ENCODE peak calls at places on chromosomes 7 and 10, in nine cellular contexts. A, H, I, T, C, Z, B, M and X are unnamed samples. For H3K36me3, the result is how much of the 10 kb centered on the place peaks cover.

GRCh38 chr7:108026647-108027046 is 23.7 kb upstream of the LAMB1 start:
- DNase-seq in A (no peak), H (no peak), I (no peak), T (no peak), C (peak), Z (no peak), B (peak), M (no peak), X (no peak)

GRCh38 chr10:99880071-99880835 is 97.8 kb downstream of the ABCC2 start:
- DNase-seq in A (no peak), H (no peak), I (no peak), T (no peak), C (no peak), Z (no peak), B (no peak), M (no peak), X (no peak)

GRCh38 chr7:111292026-111292430 is 201.1 kb downstream of the LRRN3 start:
- DNase-seq in A (no peak), H (no peak), I (no peak), T (no peak), C (peak), Z (no peak), B (no peak), M (no peak), X (no peak)

GRCh38 chr7:21256310-21256877 is 171.5 kb upstream of the SP4 start:
- DNase-seq in A (peak), H (no peak), I (peak), T (peak), C (peak), Z (peak), B (peak), M (peak), X (no peak)

GRCh38 chr10:66746711-66747110 is 179.1 kb upstream of the LRRTM3 start:
- DNase-seq in A (no peak), H (no peak), I (no peak), T (peak), C (no peak), Z (peak), B (peak), M (no peak), X (no peak)

GRCh38 chr10:36094091-36094490 is 452.0 kb upstream of the FZD8 start:
- DNase-seq in A (no peak), H (no peak), I (no peak), T (peak), C (peak), Z (peak), B (peak), M (no peak), X (no peak)

GRCh38 chr10:15361131-15361530 is 10.0 kb downstream of the FAM171A1 start:
- DNase-seq in A (no peak), H (no peak), I (no peak), T (no peak), C (no peak), Z (no peak), B (no peak), M (no peak), X (no peak)

GRCh38 chr10:35378547-35379210 is 42.4 kb downstream of the CCNY start:
- DNase-seq in A (no peak), H (peak), I (no peak), T (no peak), C (no peak), Z (peak), B (peak), M (no peak), X (no peak)

GRCh38 chr7:142607351-142607750 is 141.9 kb upstream of the PRSS1 start:
- DNase-seq in A (no peak), H (no peak), I (no peak), T (no peak), C (no peak), Z (peak), B (no peak), M (no peak), X (no peak)

GRCh38 chr10:21183025-21183424 is 285.9 kb upstream of the NEBL start:
- DNase-seq in A (no peak), H (no peak), I (no peak), T (peak), C (no peak), Z (no peak), B (no peak), M (no peak), X (no peak)

GRCh38 chr7:22137026-22137425 is 191.3 kb upstream of the CDCA7L start:
- DNase-seq in A (no peak), H (no peak), I (no peak), T (no peak), C (peak), Z (no peak), B (peak), M (no peak), X (no peak)

GRCh38 chr7:2120251-2120660 is 112.5 kb downstream of the MAD1L1 start:
- DNase-seq in A (no peak), H (no peak), I (no peak), T (no peak), C (no peak), Z (no peak), B (no peak), M (no peak), X (no peak)

GRCh38 chr10:30510184-30510931 is 76.4 kb downstream of the MAP3K8 start:
- DNase-seq in A (no peak), H (no peak), I (no peak), T (peak), C (peak), Z (peak), B (peak), M (no peak), X (no peak)

GRCh38 chr10:98028168-98028770 is 2.2 kb downstream of the CRTAC1 start:
- DNase-seq in A (peak), H (peak), I (peak), T (no peak), C (peak), Z (peak), B (peak), M (peak), X (no peak)

GRCh38 chr10:126131338-126131737 is 235.0 kb downstream of the FANK1 start:
- DNase-seq in A (no peak), H (no peak), I (no peak), T (no peak), C (no peak), Z (no peak), B (peak), M (no peak), X (no peak)

GRCh38 chr7:94382746-94383145 is 11.9 kb upstream of the COL1A2 start:
- DNase-seq in A (no peak), H (no peak), I (no peak), T (peak), C (peak), Z (peak), B (peak), M (no peak), X (no peak)

GRCh38 chr7:139328375-139328774 is 12.8 kb upstream of the FMC1 start:
- DNase-seq in A (no peak), H (no peak), I (no peak), T (peak), C (peak), Z (peak), B (peak), M (no peak), X (no peak)

GRCh38 chr7:155295511-155295910 is 2.2 kb upstream of the INSIG1 start:
- DNase-seq in A (no peak), H (no peak), I (no peak), T (no peak), C (no peak), Z (no peak), B (no peak), M (no peak), X (no peak)

GRCh38 chr7:115654384-115655181 is 376.0 kb downstream of the TFEC start:
- DNase-seq in A (no peak), H (no peak), I (no peak), T (no peak), C (peak), Z (no peak), B (peak), M (no peak), X (no peak)

GRCh38 chr10:114821915-114822770 is 563 bp downstream of the FHIP2A start:
- DNase-seq in A (peak), H (peak), I (peak), T (peak), C (peak), Z (peak), B (peak), M (peak), X (peak)

GRCh38 chr7:126803060-126803665 is 449.6 kb downstream of the GRM8 start:
- DNase-seq in A (peak), H (peak), I (peak), T (peak), C (peak), Z (peak), B (peak), M (peak), X (no peak)

GRCh38 chr7:130721486-130722277 is 12.3 kb downstream of the KLF14 start:
- DNase-seq in A (peak), H (peak), I (peak), T (peak), C (peak), Z (peak), B (peak), M (peak), X (peak)

GRCh38 chr7:134662871-134663205 is 16.2 kb downstream of the BPGM start:
- DNase-seq in A (no peak), H (no peak), I (no peak), T (no peak), C (no peak), Z (no peak), B (no peak), M (no peak), X (no peak)

GRCh38 chr7:118183254-118183585 is 744 bp upstream of the LSM8 start:
- DNase-seq in A (no peak), H (peak), I (no peak), T (peak), C (peak), Z (no peak), B (peak), M (peak), X (no peak)

GRCh38 chr7:99374121-99375064 is at the start of gene ARPC1B:
- DNase-seq in A (peak), H (peak), I (peak), T (peak), C (peak), Z (peak), B (peak), M (peak), X (peak)

GRCh38 chr10:31083765-31084184 is 52.1 kb upstream of the ZNF438 start:
- DNase-seq in A (peak), H (peak), I (peak), T (peak), C (peak), Z (peak), B (peak), M (peak), X (peak)

GRCh38 chr7:113000316-113001020 is 86.2 kb downstream of the GPR85 start:
- DNase-seq in A (no peak), H (no peak), I (no peak), T (no peak), C (no peak), Z (no peak), B (no peak), M (no peak), X (no peak)

GRCh38 chr10:5305374-5305773 is 59.4 kb upstream of the UCN3 start:
- DNase-seq in A (no peak), H (no peak), I (no peak), T (no peak), C (peak), Z (no peak), B (no peak), M (no peak), X (no peak)

GRCh38 chr7:70663680-70664079 is 468.3 kb upstream of the GALNT17 start:
- DNase-seq in A (no peak), H (no peak), I (no peak), T (no peak), C (no peak), Z (no peak), B (no peak), M (no peak), X (no peak)

GRCh38 chr10:44201011-44201410 is 183.9 kb downstream of the CXCL12 start:
- DNase-seq in A (no peak), H (no peak), I (no peak), T (no peak), C (no peak), Z (no peak), B (no peak), M (no peak), X (no peak)

GRCh38 chr10:77392236-77392721 is 245.3 kb downstream of the KCNMA1 start:
- DNase-seq in A (no peak), H (no peak), I (no peak), T (no peak), C (peak), Z (no peak), B (peak), M (no peak), X (no peak)

GRCh38 chr7:11786186-11786585 is 45.8 kb downstream of the THSD7A start:
- DNase-seq in A (no peak), H (peak), I (peak), T (peak), C (no peak), Z (peak), B (peak), M (no peak), X (no peak)

GRCh38 chr10:10366836-10367235 is 650.8 kb upstream of the CELF2 start:
- DNase-seq in A (no peak), H (no peak), I (no peak), T (no peak), C (no peak), Z (no peak), B (no peak), M (no peak), X (no peak)

GRCh38 chr10:70232155-70232858 is 922 bp downstream of the PPA1 start:
- DNase-seq in A (peak), H (peak), I (peak), T (peak), C (peak), Z (peak), B (peak), M (peak), X (peak)

GRCh38 chr10:110643670-110644597 is at the start of gene RBM20:
- DNase-seq in A (no peak), H (no peak), I (peak), T (peak), C (peak), Z (peak), B (peak), M (peak), X (peak)

GRCh38 chr10:106573106-106573505 is 591.4 kb downstream of the SORCS1 start:
- DNase-seq in A (no peak), H (peak), I (no peak), T (peak), C (peak), Z (peak), B (peak), M (no peak), X (no peak)

GRCh38 chr10:21496285-21497176 is 29.0 kb downstream of the SKIDA1 start:
- DNase-seq in A (peak), H (peak), I (peak), T (peak), C (peak), Z (peak), B (peak), M (peak), X (peak)

GRCh38 chr7:50782376-50783208 is at the start of gene GRB10:
- DNase-seq in A (no peak), H (peak), I (peak), T (no peak), C (peak), Z (peak), B (peak), M (peak), X (peak)

GRCh38 chr10:75763652-75764051 is 332.2 kb downstream of the LRMDA start:
- DNase-seq in A (no peak), H (no peak), I (no peak), T (no peak), C (no peak), Z (no peak), B (no peak), M (no peak), X (no peak)

DNA sequence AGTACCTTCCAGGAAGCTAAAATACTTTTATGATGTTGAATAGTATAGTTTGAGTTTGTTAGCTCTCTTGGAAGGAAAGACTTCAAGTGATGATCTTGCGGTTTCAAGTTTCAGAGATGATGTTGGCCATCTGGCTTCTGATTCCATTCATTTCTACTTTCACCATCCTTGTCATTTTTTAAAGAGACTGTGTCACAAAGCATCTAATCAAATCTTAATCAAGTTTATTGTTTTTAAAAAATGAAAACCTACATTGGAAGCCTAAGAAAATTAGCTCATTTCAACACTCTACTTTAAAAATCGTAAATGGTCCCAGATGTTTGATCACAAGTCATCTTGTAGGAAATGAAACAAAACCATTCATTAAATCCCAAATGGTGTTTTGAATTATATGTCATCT is 5.0 kb upstream of the HERPUD2 start:
- DNase-seq in A (no peak), H (no peak), I (no peak), T (no peak), C (no peak), Z (no peak), B (no peak), M (no peak), X (no peak)
- H3K36me3 ChIP-seq in A (under half), H (under half), I (under half), T (under half), C (under half), Z (under half), B (under half), M (under half), X (under half)

GRCh38 chr7:128963327-128963757 is 25.6 kb downstream of the IRF5 start:
- DNase-seq in A (no peak), H (no peak), I (no peak), T (peak), C (peak), Z (no peak), B (peak), M (no peak), X (no peak)
- H3K9ac ChIP-seq in A (no peak), H (no peak), I (no peak), T (no peak), C (no peak), Z (no peak), B (no peak), M (no peak), X (no peak)

GRCh38 chr10:79125092-79125491 is 56.3 kb downstream of the ZMIZ1 start:
- DNase-seq in A (no peak), H (no peak), I (no peak), T (no peak), C (no peak), Z (no peak), B (no peak), M (no peak), X (no peak)
- H3K36me3 ChIP-seq in A (under half), H (under half), I (under half), T (under half), C (under half), Z (under half), B (under half), M (under half), X (half or more)

GRCh38 chr7:101952355-101953247 is 135.2 kb downstream of the CUX1 start:
- DNase-seq in A (no peak), H (no peak), I (no peak), T (peak), C (peak), Z (peak), B (peak), M (no peak), X (peak)
- H3K9ac ChIP-seq in A (no peak), H (no peak), I (no peak), T (no peak), C (peak), Z (peak), B (no peak), M (peak), X (no peak)

GRCh38 chr7:128841171-128841690 is 11.0 kb downstream of the FLNC start:
- DNase-seq in A (peak), H (no peak), I (no peak), T (no peak), C (no peak), Z (no peak), B (no peak), M (no peak), X (peak)

GRCh38 chr7:128841961-128842673 is 11.9 kb downstream of the FLNC start:
- DNase-seq in A (peak), H (peak), I (peak), T (no peak), C (peak), Z (peak), B (peak), M (peak), X (peak)

GRCh38 chr7:128843938-128844621 is 13.9 kb downstream of the FLNC start:
- DNase-seq in A (no peak), H (no peak), I (no peak), T (no peak), C (no peak), Z (no peak), B (no peak), M (no peak), X (peak)

GRCh38 chr7:128844777-128845311 is 14.6 kb downstream of the FLNC start:
- DNase-seq in A (no peak), H (no peak), I (no peak), T (no peak), C (no peak), Z (no peak), B (no peak), M (no peak), X (peak)

GRCh38 chr7:128842674-128843641 is 12.8 kb downstream of the FLNC start:
- DNase-seq in A (no peak), H (no peak), I (no peak), T (no peak), C (no peak), Z (no peak), B (no peak), M (no peak), X (peak)
- H3K36me3 ChIP-seq in A (under half), H (under half), I (under half), T (under half), C (half or more), Z (under half), B (half or more), M (half or more), X (under half)

DNA sequence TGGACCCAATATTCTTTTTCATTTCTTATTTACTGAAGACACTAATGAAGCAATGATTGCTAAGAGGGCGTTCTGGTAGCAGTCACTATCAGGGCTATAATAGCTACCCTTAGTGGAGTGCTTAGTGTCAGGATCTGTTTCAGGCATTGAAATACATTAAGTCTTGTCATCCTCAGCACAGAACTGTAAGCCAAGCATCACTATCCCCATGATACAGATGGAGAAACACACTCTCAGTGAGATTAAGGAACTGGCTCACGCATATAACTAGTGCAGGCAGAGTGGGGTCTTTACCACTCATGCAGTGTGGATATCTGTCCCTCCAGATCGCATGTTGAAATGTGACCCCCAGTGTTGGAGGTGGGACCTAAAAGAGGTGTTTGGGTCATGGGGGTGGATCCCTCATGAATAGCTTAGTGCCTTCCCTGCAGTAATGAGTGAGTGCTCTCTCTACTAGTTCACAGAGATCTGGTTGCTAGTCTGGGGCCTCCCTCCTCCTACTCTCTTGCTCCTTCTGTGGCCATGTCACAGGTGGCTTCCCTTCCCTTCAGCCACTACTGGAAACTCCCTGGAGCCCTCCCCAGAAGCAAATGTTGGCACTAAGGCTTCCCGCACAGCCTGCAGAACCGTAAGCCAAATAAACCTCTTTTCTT is 31.7 kb upstream of the MSMB start:
- DNase-seq in A (no peak), H (no peak), I (no peak), T (no peak), C (no peak), Z (no peak), B (no peak), M (no peak), X (no peak)
- H3K9ac ChIP-seq in A (no peak), H (no peak), I (no peak), T (no peak), C (no peak), Z (no peak), B (no peak), M (no peak), X (no peak)